ENCODE peak calls at places on chromosome 6, in five cellular contexts. H is K562, G is mammary epithelial cell, W is A549, F is fibroblast of lung. R is an unnamed sample.
A peak's percentile ranks its signal among the peaks of the same experiment; 100 is the strongest.

GRCh38 chr6:44001318-44001868 is 125.9 kb downstream of the MRPL14 start:
- DNase-seq in F (peak; percentile 40), G (no peak), W (peak; percentile 57), H (peak; percentile 90), R (no peak)

GRCh38 chr6:79777713-79778579 is 146.8 kb downstream of the SH3BGRL2 start:
- DNase-seq in W (peak; percentile 60), G (peak; percentile 70), H (peak; percentile 95), F (peak; percentile 53), R (peak; percentile 11)

GRCh38 chr6:165059032-165059431 is 250.4 kb downstream of the C6orf118 start:
- DNase-seq in H (no peak), F (no peak), G (peak; percentile 5), W (no peak), R (peak; percentile 50)

GRCh38 chr6:52407467-52407866 is 12.7 kb upstream of the EFHC1 start:
- DNase-seq in W (peak; percentile 68), F (peak; percentile 66), G (peak; percentile 37), H (peak; percentile 24), R (peak; percentile 42)

GRCh38 chr6:38115633-38116022 is 296.1 kb downstream of the ZFAND3 start:
- DNase-seq in W (no peak), F (no peak), G (no peak), H (no peak), R (no peak)

GRCh38 chr6:36912583-36912982 is 26.8 kb downstream of the C6orf89 start:
- DNase-seq in G (peak; percentile 98), W (no peak), H (no peak), F (peak; percentile 84), R (peak; percentile 90)

GRCh38 chr6:44451803-44452690 is 64.5 kb downstream of the CDC5L start:
- DNase-seq in W (no peak), F (no peak), G (no peak), H (no peak), R (no peak)

GRCh38 chr6:30013296-30013922 is 47.7 kb upstream of the POLR1H start:
- DNase-seq in F (no peak), H (peak; percentile 64), G (no peak), W (no peak), R (no peak)

GRCh38 chr6:127564761-127565160 is 12.2 kb upstream of the C6orf58 start:
- DNase-seq in H (no peak), W (no peak), F (no peak), G (no peak), R (no peak)

GRCh38 chr6:124200661-124201060 is 397.0 kb downstream of the NKAIN2 start:
- DNase-seq in H (no peak), W (no peak), F (no peak), G (no peak), R (no peak)

GRCh38 chr6:53009056-53009455 is 14.0 kb upstream of the GSTA4 start:
- DNase-seq in H (no peak), G (no peak), W (no peak), F (no peak), R (no peak)

GRCh38 chr6:83514877-83515466 is 2.6 kb downstream of the PRSS35 start:
- DNase-seq in F (peak; percentile 81), G (peak; percentile 48), H (peak; percentile 54), W (peak; percentile 57), R (peak; percentile 33)

GRCh38 chr6:42316981-42317380 is 99.3 kb upstream of the MRPS10 start:
- DNase-seq in H (no peak), W (no peak), F (peak; percentile 12), G (no peak), R (peak; percentile 65)

GRCh38 chr6:73879894-73880293 is 183.9 kb downstream of the CD109 start:
- DNase-seq in F (no peak), H (no peak), W (no peak), G (no peak), R (no peak)

GRCh38 chr6:33407132-33407718 is 3.6 kb upstream of the PHF1 start:
- DNase-seq in H (peak; percentile 22), G (no peak), W (peak; percentile 47), F (peak; percentile 75), R (peak; percentile 26)

GRCh38 chr6:130132286-130132701 is 90.5 kb downstream of the SAMD3 start:
- DNase-seq in W (no peak), H (no peak), F (no peak), G (no peak), R (no peak)

GRCh38 chr6:36442671-36443497 is at the start of the genes KCTD20 and PXT1:
- DNase-seq in W (peak; percentile 86), F (peak; percentile 90), H (peak; percentile 97), G (peak; percentile 83), R (peak; percentile 76)

GRCh38 chr6:22785036-22785435 is 215.7 kb downstream of the HDGFL1 start:
- DNase-seq in W (no peak), F (peak; percentile 28), H (no peak), G (no peak), R (peak; percentile 36)

GRCh38 chr6:125201961-125202729 is 48.6 kb downstream of the TPD52L1 start:
- DNase-seq in W (peak; percentile 89), G (peak; percentile 89), F (peak; percentile 97), H (peak; percentile 40), R (peak; percentile 89)

GRCh38 chr6:17405944-17406245 is 12.5 kb downstream of the CAP2 start:
- DNase-seq in W (no peak), H (no peak), G (no peak), F (no peak), R (no peak)

GRCh38 chr6:132257561-132257960 is 143.7 kb downstream of the MOXD1 start:
- DNase-seq in F (no peak), W (no peak), G (no peak), H (no peak), R (no peak)

GRCh38 chr6:113651120-113651519 is 206.0 kb upstream of the MARCKS start:
- DNase-seq in W (no peak), F (peak; percentile 18), G (no peak), H (no peak), R (no peak)

GRCh38 chr6:17021539-17021889 is 80.3 kb upstream of the STMND1 start:
- DNase-seq in W (no peak), F (peak; percentile 87), G (peak; percentile 47), H (no peak), R (peak; percentile 70)

GRCh38 chr6:52065621-52066020 is 21.8 kb downstream of the PKHD1 start:
- DNase-seq in H (no peak), W (no peak), G (peak; percentile 92), F (no peak), R (no peak)

GRCh38 chr6:51618563-51618962 is 468.9 kb downstream of the PKHD1 start:
- DNase-seq in H (peak; percentile 22), F (no peak), W (peak; percentile 15), G (no peak), R (no peak)

GRCh38 chr6:24883618-24884017 is 52.1 kb downstream of the RIPOR2 start:
- DNase-seq in H (no peak), W (no peak), G (peak; percentile 22), F (peak; percentile 51), R (peak; percentile 78)

GRCh38 chr6:133501675-133502275 is 260.6 kb downstream of the EYA4 start:
- DNase-seq in F (peak; percentile 11), W (no peak), H (no peak), G (no peak), R (no peak)

GRCh38 chr6:146028250-146028789 is 542 bp upstream of the GRM1 start:
- DNase-seq in F (peak; percentile 51), H (peak; percentile 80), G (peak; percentile 46), W (peak; percentile 34), R (peak; percentile 25)

GRCh38 chr6:139895205-139895793 is 520.9 kb upstream of the CITED2 start:
- DNase-seq in W (no peak), H (no peak), F (no peak), G (no peak), R (no peak)
- TF ChIP-seq CTCF in W (no peak), H (peak; percentile 23), F (no peak), G (peak; percentile 25), R (no peak)

GRCh38 chr6:6411115-6411514 is 90.7 kb upstream of the F13A1 start:
- DNase-seq in W (no peak), H (no peak), G (no peak), F (no peak), R (no peak)

GRCh38 chr6:6418421-6418820 is 98.0 kb upstream of the F13A1 start:
- DNase-seq in H (no peak), F (no peak), G (no peak), W (no peak), R (no peak)

GRCh38 chr6:6412221-6412620 is 91.8 kb upstream of the F13A1 start:
- DNase-seq in G (peak; percentile 15), H (no peak), F (no peak), W (no peak), R (no peak)

GRCh38 chr6:6420097-6420496 is 99.6 kb upstream of the F13A1 start:
- DNase-seq in G (no peak), F (no peak), H (no peak), W (no peak), R (no peak)

DNA sequence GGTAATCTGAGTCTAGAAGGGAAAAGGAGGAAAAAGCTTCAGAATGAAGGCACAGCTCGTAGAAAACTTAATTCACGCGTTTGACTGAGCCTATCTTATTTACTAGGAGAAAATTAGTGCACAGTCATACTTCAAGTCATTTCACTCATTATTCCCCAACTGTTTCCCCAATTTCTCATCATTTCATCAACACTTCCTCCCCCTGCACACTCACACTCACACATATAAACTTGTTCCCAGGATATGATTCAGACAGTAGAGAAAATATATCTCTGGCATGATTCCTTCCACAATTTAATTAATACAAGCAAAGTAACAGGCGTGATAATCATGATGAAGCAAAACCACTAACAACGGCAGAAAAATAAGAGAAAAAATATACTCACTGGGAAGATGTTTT is 94.5 kb upstream of the F13A1 start:
- DNase-seq in G (peak; percentile 35), F (no peak), W (no peak), H (no peak), R (no peak)
- H3K4me2 ChIP-seq in G (peak overlapping the region; percentile 23), F (no peak overlapping the region), W (no peak overlapping the region), H (no peak overlapping the region), R (no peak overlapping the region)

DNA sequence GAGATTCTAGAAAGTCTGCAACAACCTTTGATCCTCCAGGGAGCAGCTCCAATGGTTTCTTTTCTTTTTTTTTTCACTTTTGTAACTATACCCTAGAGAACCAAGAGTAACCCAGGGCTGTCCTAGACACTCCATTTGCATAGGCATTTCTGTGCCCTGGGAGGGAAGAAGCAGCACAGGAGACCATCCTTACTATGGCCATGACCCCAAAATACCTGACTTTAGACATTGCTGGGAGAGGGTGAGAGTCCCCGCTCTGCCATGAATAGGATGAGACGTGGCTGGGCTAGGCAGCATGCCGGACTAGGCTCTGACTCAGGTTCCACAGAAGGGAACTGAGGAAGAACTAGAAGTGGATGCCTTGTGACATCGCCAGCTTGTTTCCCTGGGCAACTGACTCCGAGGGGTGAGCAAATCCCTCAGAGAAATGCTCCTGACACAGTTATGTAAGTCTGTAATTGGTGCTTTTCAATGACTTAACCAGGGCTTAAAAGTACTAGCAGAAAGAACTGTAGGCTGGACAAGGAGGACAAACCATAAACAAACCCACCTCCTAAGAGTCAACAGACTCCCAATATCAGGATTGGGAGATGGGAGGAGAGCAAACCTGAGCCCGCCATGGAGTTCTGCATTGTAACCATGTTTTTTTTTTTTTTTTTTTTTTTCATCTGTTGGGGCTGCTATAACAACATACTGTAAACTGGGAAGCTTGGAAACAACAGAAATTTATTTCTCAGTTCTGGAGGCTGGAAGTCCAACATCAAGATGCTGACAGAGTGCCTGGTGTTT is 899 bp upstream of the ADTRP start:
- DNase-seq in W (no peak), H (no peak), F (no peak), G (no peak), R (peak; percentile 29)
- H3K27ac ChIP-seq in W (peak overlapping the region; percentile 28), H (peak overlapping the region; percentile 72), F (no peak overlapping the region), G (no peak overlapping the region), R (no peak overlapping the region)

GRCh38 chr6:8574749-8575468 is 139.6 kb upstream of the SLC35B3 start:
- DNase-seq in F (no peak), H (no peak), G (no peak), W (no peak), R (no peak)
- TF ChIP-seq CTCF in F (no peak), H (no peak), G (no peak), W (no peak), R (no peak)